ENCODE peak calls at places on chromosomes 6 and 20, in four cellular contexts. P is lower lobe of right lung, A is pancreas, F is anterior cingulate cortex. N is an unnamed sample.
A peak's percentile ranks its signal among the peaks of the same experiment; 100 is the strongest.

GRCh38 chr6:14693301-14694192 is 552.3 kb upstream of the JARID2 start:
- DNase-seq in P (no peak), A (no peak), F (no peak), N (no peak)

GRCh38 chr20:51286758-51287157 is 255.8 kb downstream of the NFATC2 start:
- DNase-seq in P (no peak), A (no peak), F (no peak), N (no peak)

GRCh38 chr6:170087946-170088348 is 202.9 kb downstream of the DLL1 start:
- DNase-seq in P (peak; percentile 52), A (peak; percentile 22), F (no peak), N (peak; percentile 45)

GRCh38 chr6:34240329-34241248 is 3.9 kb downstream of the HMGA1 start:
- DNase-seq in P (peak; percentile 26), A (no peak), F (no peak), N (no peak)

GRCh38 chr20:63738687-63739128 is 868 bp upstream of the SLC2A4RG start:
- DNase-seq in P (peak; percentile 79), A (peak; percentile 78), F (no peak), N (no peak)

GRCh38 chr20:47346172-47346571 is 10.3 kb downstream of the ZMYND8 start:
- DNase-seq in P (peak; percentile 29), A (no peak), F (no peak), N (no peak)

GRCh38 chr20:33113387-33113908 is 34.0 kb downstream of the BPIFB4 start:
- DNase-seq in P (no peak), A (peak; percentile 86), F (no peak), N (no peak)

GRCh38 chr6:170131351-170131750 is 159.5 kb downstream of the DLL1 start:
- DNase-seq in P (no peak), A (peak; percentile 10), F (no peak), N (no peak)

GRCh38 chr6:138107752-138108592 is 753 bp upstream of the PERP start:
- DNase-seq in P (no peak), A (peak; percentile 71), F (no peak), N (no peak)

GRCh38 chr20:325889-326644 is 715 bp downstream of the SOX12 start:
- DNase-seq in P (peak; percentile 80), A (peak; percentile 69), F (peak; percentile 51), N (peak; percentile 56)

GRCh38 chr20:50360921-50361320 is 149.3 kb upstream of the PTPN1 start:
- DNase-seq in P (no peak), A (no peak), F (no peak), N (no peak)

GRCh38 chr6:13304101-13304500 is 24.2 kb downstream of the TBC1D7 start:
- DNase-seq in P (no peak), A (no peak), F (no peak), N (no peak)

GRCh38 chr6:31838968-31839367 is 11.4 kb downstream of the HSPA1B start:
- DNase-seq in P (no peak), A (no peak), F (no peak), N (no peak)

GRCh38 chr6:143594647-143595046 is 83.1 kb upstream of the PHACTR2 start:
- DNase-seq in P (no peak), A (no peak), F (no peak), N (no peak)

GRCh38 chr6:114315841-114316595 is 26.8 kb downstream of the HS3ST5 start:
- DNase-seq in P (no peak), A (no peak), F (no peak), N (no peak)

GRCh38 chr6:11201015-11201414 is 31.5 kb downstream of the NEDD9 start:
- DNase-seq in P (no peak), A (no peak), F (no peak), N (no peak)

GRCh38 chr6:106773482-106773881 is 144.1 kb downstream of the QRSL1 start:
- DNase-seq in P (no peak), A (no peak), F (no peak), N (no peak)

GRCh38 chr6:49868951-49869529 is 2.7 kb upstream of the CRISP1 start:
- DNase-seq in P (no peak), A (no peak), F (no peak), N (no peak)

GRCh38 chr6:133584903-133585302 is 304.0 kb upstream of the TCF21 start:
- DNase-seq in P (no peak), A (no peak), F (no peak), N (no peak)

GRCh38 chr20:58088105-58088504 is 140.3 kb downstream of the ANKRD60 start:
- DNase-seq in P (no peak), A (no peak), F (no peak), N (no peak)

GRCh38 chr6:48177786-48178185 is 66.8 kb upstream of the PTCHD4 start:
- DNase-seq in P (no peak), A (no peak), F (no peak), N (no peak)

GRCh38 chr6:146544783-146545182 is 1.1 kb downstream of the RAB32 start:
- DNase-seq in P (no peak), A (no peak), F (no peak), N (no peak)

GRCh38 chr6:168923171-168923570 is 330.5 kb downstream of the THBS2 start:
- DNase-seq in P (no peak), A (peak; percentile 5), F (no peak), N (no peak)

GRCh38 chr6:14468656-14469321 is 351.2 kb downstream of the CD83 start:
- DNase-seq in P (no peak), A (no peak), F (no peak), N (no peak)

GRCh38 chr6:53033764-53034163 is 31.4 kb upstream of the FBXO9 start:
- DNase-seq in P (no peak), A (no peak), F (no peak), N (no peak)

GRCh38 chr20:53914091-53914860 is 156.1 kb downstream of the BCAS1 start:
- DNase-seq in P (no peak), A (no peak), F (no peak), N (no peak)

N was measured in activated naive CD4-positive, alpha-beta T cell treated with anti-CD3 and anti-CD28 coated beads, Interleukin-2, amount 50 U/mL, for 16 hours.